ENCODE peak calls at places on chromosomes 16 and 17, in eight cellular contexts. U is RKO; I is kidney epithelial cell; J is fibroblast of mammary gland; P is stimulated activated CD4-positive, alpha-beta T cell treated with anti-CD3 and anti-CD28 coated beads, Interleukin-1b, Interleukin-23, amount 100 ng/mL, for 24 hours; Y is Panc1; W is adrenal gland; B is RCC 7860. E is an unnamed sample.
A peak's percentile ranks its signal among the peaks of the same experiment; 100 is the strongest.

GRCh38 chr16:30184430-30185140 is 1.2 kb downstream of the CORO1A start:
- DNase-seq in U (no peak), I (no peak), J (no peak), P (peak; percentile 21), Y (no peak), W (no peak), B (no peak), E (peak; percentile 93)

GRCh38 chr16:48542020-48542473 is 67.9 kb downstream of the N4BP1 start:
- DNase-seq in U (peak; percentile 51), I (no peak), J (peak; percentile 56), P (no peak), Y (peak; percentile 24), W (peak; percentile 71), B (no peak), E (peak; percentile 27)

GRCh38 chr16:88907768-88908167 is 41.3 kb upstream of the PABPN1L start:
- DNase-seq in U (peak; percentile 16), I (no peak), J (peak; percentile 41), P (no peak), Y (no peak), W (no peak), B (peak; percentile 89), E (no peak)

GRCh38 chr17:57971572-57971971 is 16.4 kb upstream of the CUEDC1 start:
- DNase-seq in U (no peak), I (no peak), J (no peak), P (no peak), Y (no peak), W (no peak), B (no peak), E (no peak)

GRCh38 chr16:86221085-86221484 is 289.2 kb upstream of the FOXF1 start:
- DNase-seq in U (no peak), I (no peak), J (peak; percentile 53), P (no peak), Y (no peak), W (no peak), B (no peak), E (no peak)

GRCh38 chr16:30934827-30935557 is 11.6 kb downstream of the FBXL19 start:
- DNase-seq in U (peak; percentile 51), I (no peak), J (peak; percentile 64), P (no peak), Y (no peak), W (peak; percentile 82), B (peak; percentile 12), E (peak; percentile 21)

GRCh38 chr17:36921131-36921851 is 16.0 kb upstream of the LHX1 start:
- DNase-seq in U (peak; percentile 47), I (peak; percentile 95), J (peak; percentile 14), P (peak; percentile 41), Y (peak; percentile 58), W (no peak), B (peak; percentile 98), E (no peak)

GRCh38 chr17:41352597-41353366 is 2.2 kb upstream of the KRT33A start:
- DNase-seq in U (no peak), I (no peak), J (peak; percentile 12), P (no peak), Y (no peak), W (no peak), B (no peak), E (no peak)

GRCh38 chr16:68071547-68071901 is 13.6 kb upstream of the NFATC3 start:
- DNase-seq in U (no peak), I (no peak), J (no peak), P (no peak), Y (no peak), W (no peak), B (no peak), E (no peak)

GRCh38 chr17:82094931-82095776 is 2.9 kb downstream of the FASN start:
- DNase-seq in U (no peak), I (no peak), J (no peak), P (no peak), Y (no peak), W (no peak), B (no peak), E (no peak)

GRCh38 chr17:75366432-75366831 is 39.0 kb downstream of the GRB2 start:
- DNase-seq in U (no peak), I (no peak), J (no peak), P (no peak), Y (no peak), W (no peak), B (no peak), E (no peak)

GRCh38 chr16:27628216-27628945 is 78.4 kb downstream of the KATNIP start:
- DNase-seq in U (no peak), I (no peak), J (no peak), P (no peak), Y (no peak), W (no peak), B (no peak), E (no peak)

GRCh38 chr17:77382966-77383612 is 242.3 kb downstream of the SEC14L1 start:
- DNase-seq in U (no peak), I (no peak), J (peak; percentile 75), P (no peak), Y (no peak), W (peak; percentile 42), B (no peak), E (no peak)

GRCh38 chr17:48738803-48739526 is 10.4 kb upstream of the HOXB13 start:
- DNase-seq in U (no peak), I (no peak), J (no peak), P (no peak), Y (no peak), W (no peak), B (no peak), E (no peak)

GRCh38 chr16:74281285-74281684 is 15.3 kb upstream of the PSMD7 start:
- DNase-seq in U (no peak), I (no peak), J (no peak), P (no peak), Y (no peak), W (peak; percentile 57), B (no peak), E (no peak)

E was measured in NCI-H510A treated with DMSO at 0.1 percent for 48 hours.